ENCODE peak calls at places on chromosomes 11 and 22, in five cellular contexts. One of them, this sample, is unnamed.

GRCh38 chr11:94563848-94564442 is 3.2 kb upstream of the PIWIL4 start:
- DNase-seq in activated T-cell treated with anti-CD3 and anti-CD28 coated beads for 1 hour: no peak
- DNase-seq in HCEC 1CT: no peak
- DNase-seq in A172: peak
- DNase-seq in A549: no peak
- DNase-seq in this sample: no peak

GRCh38 chr22:38956551-38956950 is 858 bp upstream of the APOBEC3A start:
- DNase-seq in activated T-cell treated with anti-CD3 and anti-CD28 coated beads for 1 hour: no peak
- DNase-seq in HCEC 1CT: no peak
- DNase-seq in A172: no peak
- DNase-seq in A549: no peak
- DNase-seq in this sample: no peak

GRCh38 chr11:12789574-12789973 is 115.4 kb downstream of the TEAD1 start:
- DNase-seq in activated T-cell treated with anti-CD3 and anti-CD28 coated beads for 1 hour: no peak
- DNase-seq in HCEC 1CT: no peak
- DNase-seq in A172: no peak
- DNase-seq in A549: no peak
- DNase-seq in this sample: no peak

GRCh38 chr22:35594686-35595085 is 22.4 kb downstream of the MB start:
- DNase-seq in activated T-cell treated with anti-CD3 and anti-CD28 coated beads for 1 hour: no peak
- DNase-seq in HCEC 1CT: no peak
- DNase-seq in A172: no peak
- DNase-seq in A549: no peak
- DNase-seq in this sample: no peak

GRCh38 chr22:20090730-20091240 is 10.7 kb downstream of the DGCR8 start:
- DNase-seq in activated T-cell treated with anti-CD3 and anti-CD28 coated beads for 1 hour: no peak
- DNase-seq in HCEC 1CT: no peak
- DNase-seq in A172: no peak
- DNase-seq in A549: no peak
- DNase-seq in this sample: no peak

GRCh38 chr11:587978-588380 is 11.7 kb downstream of the PHRF1 start:
- DNase-seq in activated T-cell treated with anti-CD3 and anti-CD28 coated beads for 1 hour: peak
- DNase-seq in HCEC 1CT: peak
- DNase-seq in A172: peak
- DNase-seq in A549: peak
- DNase-seq in this sample: peak

GRCh38 chr11:12330491-12331231 is 46.7 kb upstream of the PARVA start:
- DNase-seq in activated T-cell treated with anti-CD3 and anti-CD28 coated beads for 1 hour: no peak
- DNase-seq in HCEC 1CT: no peak
- DNase-seq in A172: no peak
- DNase-seq in A549: no peak
- DNase-seq in this sample: no peak

GRCh38 chr11:20113147-20113435 is 47.2 kb downstream of the DBX1 start:
- DNase-seq in activated T-cell treated with anti-CD3 and anti-CD28 coated beads for 1 hour: no peak
- DNase-seq in HCEC 1CT: no peak
- DNase-seq in A172: no peak
- DNase-seq in A549: no peak
- DNase-seq in this sample: peak

GRCh38 chr11:62603072-62603408 is 1.4 kb upstream of the MTA2 start:
- DNase-seq in activated T-cell treated with anti-CD3 and anti-CD28 coated beads for 1 hour: no peak
- DNase-seq in HCEC 1CT: no peak
- DNase-seq in A172: no peak
- DNase-seq in A549: no peak
- DNase-seq in this sample: no peak

This sample was measured in ACHN.